ENCODE peak calls at places on chromosomes 2 and 18, in six cellular contexts. One of them, this sample, is unnamed.

GRCh38 chr2:121707344-121707919 is 29.2 kb downstream of the NIFK start:
- DNase-seq in fibroblast of lung: no peak
- DNase-seq in thoracic aorta: no peak
- DNase-seq in bronchial epithelial cell: no peak
- DNase-seq in ascending aorta: no peak
- DNase-seq in transverse colon: no peak
- DNase-seq in this sample: no peak

GRCh38 chr2:218879881-218880748 is 537 bp upstream of the WNT10A start:
- DNase-seq in bronchial epithelial cell: no peak
- DNase-seq in thoracic aorta: no peak
- DNase-seq in transverse colon: peak; percentile 78
- DNase-seq in fibroblast of lung: no peak
- DNase-seq in ascending aorta: no peak
- DNase-seq in this sample: no peak

GRCh38 chr2:72898263-72898906 is 11.2 kb downstream of the SPR start:
- DNase-seq in fibroblast of lung: no peak
- DNase-seq in transverse colon: no peak
- DNase-seq in ascending aorta: no peak
- DNase-seq in thoracic aorta: no peak
- DNase-seq in bronchial epithelial cell: no peak
- DNase-seq in this sample: no peak

GRCh38 chr2:111716901-111717635 is 166.9 kb downstream of the ANAPC1 start:
- DNase-seq in ascending aorta: peak; percentile 49
- DNase-seq in thoracic aorta: no peak
- DNase-seq in transverse colon: no peak
- DNase-seq in fibroblast of lung: no peak
- DNase-seq in bronchial epithelial cell: no peak
- DNase-seq in this sample: no peak

GRCh38 chr18:79791141-79791972 is 6.4 kb upstream of the KCNG2 start:
- DNase-seq in transverse colon: peak; percentile 24
- DNase-seq in fibroblast of lung: peak; percentile 98
- DNase-seq in ascending aorta: peak; percentile 73
- DNase-seq in bronchial epithelial cell: peak; percentile 91
- DNase-seq in thoracic aorta: no peak
- DNase-seq in this sample: peak; percentile 95

GRCh38 chr18:23107718-23108117 is 27.6 kb upstream of the CABLES1 start:
- DNase-seq in transverse colon: no peak
- DNase-seq in bronchial epithelial cell: no peak
- DNase-seq in fibroblast of lung: no peak
- DNase-seq in thoracic aorta: no peak
- DNase-seq in ascending aorta: no peak
- DNase-seq in this sample: no peak

GRCh38 chr2:186874713-186875112 is 25.7 kb upstream of the ZSWIM2 start:
- DNase-seq in fibroblast of lung: no peak
- DNase-seq in bronchial epithelial cell: no peak
- DNase-seq in ascending aorta: no peak
- DNase-seq in transverse colon: no peak
- DNase-seq in thoracic aorta: no peak
- DNase-seq in this sample: no peak

GRCh38 chr2:66697346-66697745 is 262.4 kb downstream of the MEIS1 start:
- DNase-seq in fibroblast of lung: peak; percentile 42
- DNase-seq in transverse colon: no peak
- DNase-seq in thoracic aorta: no peak
- DNase-seq in ascending aorta: no peak
- DNase-seq in bronchial epithelial cell: no peak
- DNase-seq in this sample: no peak

GRCh38 chr2:238669046-238669445 is 178.8 kb upstream of the TWIST2 start:
- DNase-seq in bronchial epithelial cell: no peak
- DNase-seq in transverse colon: no peak
- DNase-seq in fibroblast of lung: no peak
- DNase-seq in thoracic aorta: no peak
- DNase-seq in ascending aorta: no peak
- DNase-seq in this sample: no peak

GRCh38 chr18:13437801-13438506 is 219.4 kb downstream of the LDLRAD4 start:
- DNase-seq in transverse colon: peak; percentile 40
- DNase-seq in ascending aorta: no peak
- DNase-seq in thoracic aorta: no peak
- DNase-seq in fibroblast of lung: no peak
- DNase-seq in bronchial epithelial cell: no peak
- DNase-seq in this sample: no peak

GRCh38 chr2:223416826-223417610 is 185.1 kb downstream of the SCG2 start:
- DNase-seq in fibroblast of lung: no peak
- DNase-seq in transverse colon: no peak
- DNase-seq in ascending aorta: no peak
- DNase-seq in bronchial epithelial cell: no peak
- DNase-seq in thoracic aorta: no peak
- DNase-seq in this sample: no peak

GRCh38 chr2:136086253-136087016 is 31.5 kb downstream of the CXCR4 start:
- DNase-seq in ascending aorta: no peak
- DNase-seq in bronchial epithelial cell: no peak
- DNase-seq in fibroblast of lung: no peak
- DNase-seq in thoracic aorta: no peak
- DNase-seq in transverse colon: no peak
- DNase-seq in this sample: no peak

GRCh38 chr2:209713219-209713618 is 58.4 kb upstream of the UNC80 start:
- DNase-seq in fibroblast of lung: no peak
- DNase-seq in bronchial epithelial cell: no peak
- DNase-seq in transverse colon: no peak
- DNase-seq in thoracic aorta: no peak
- DNase-seq in ascending aorta: no peak
- DNase-seq in this sample: no peak

GRCh38 chr2:144683063-144683740 is 163.3 kb upstream of the ZEB2 start:
- DNase-seq in ascending aorta: no peak
- DNase-seq in transverse colon: no peak
- DNase-seq in thoracic aorta: no peak
- DNase-seq in fibroblast of lung: peak; percentile 28
- DNase-seq in bronchial epithelial cell: no peak
- DNase-seq in this sample: no peak

GRCh38 chr2:234981197-234982095 is 29.6 kb downstream of the SH3BP4 start:
- DNase-seq in fibroblast of lung: peak; percentile 94
- DNase-seq in bronchial epithelial cell: peak; percentile 88
- DNase-seq in ascending aorta: peak; percentile 94
- DNase-seq in thoracic aorta: peak; percentile 75
- DNase-seq in transverse colon: peak; percentile 47
- DNase-seq in this sample: peak; percentile 97

GRCh38 chr2:109126501-109126860 is 2.5 kb upstream of the SH3RF3 start:
- DNase-seq in transverse colon: no peak
- DNase-seq in ascending aorta: no peak
- DNase-seq in thoracic aorta: no peak
- DNase-seq in fibroblast of lung: peak; percentile 89
- DNase-seq in bronchial epithelial cell: peak; percentile 61
- DNase-seq in this sample: peak; percentile 68

GRCh38 chr2:185306119-185306518 is 432.5 kb upstream of the FSIP2 start:
- DNase-seq in thoracic aorta: no peak
- DNase-seq in bronchial epithelial cell: no peak
- DNase-seq in ascending aorta: no peak
- DNase-seq in transverse colon: no peak
- DNase-seq in fibroblast of lung: no peak
- DNase-seq in this sample: no peak
- H3K4me3 ChIP-seq in thoracic aorta: no peak overlapping the region
- H3K4me3 ChIP-seq in bronchial epithelial cell: no peak overlapping the region
- H3K4me3 ChIP-seq in ascending aorta: no peak overlapping the region
- H3K4me3 ChIP-seq in transverse colon: no peak overlapping the region
- H3K4me3 ChIP-seq in fibroblast of lung: no peak overlapping the region
- H3K4me3 ChIP-seq in this sample: no peak overlapping the region

DNA sequence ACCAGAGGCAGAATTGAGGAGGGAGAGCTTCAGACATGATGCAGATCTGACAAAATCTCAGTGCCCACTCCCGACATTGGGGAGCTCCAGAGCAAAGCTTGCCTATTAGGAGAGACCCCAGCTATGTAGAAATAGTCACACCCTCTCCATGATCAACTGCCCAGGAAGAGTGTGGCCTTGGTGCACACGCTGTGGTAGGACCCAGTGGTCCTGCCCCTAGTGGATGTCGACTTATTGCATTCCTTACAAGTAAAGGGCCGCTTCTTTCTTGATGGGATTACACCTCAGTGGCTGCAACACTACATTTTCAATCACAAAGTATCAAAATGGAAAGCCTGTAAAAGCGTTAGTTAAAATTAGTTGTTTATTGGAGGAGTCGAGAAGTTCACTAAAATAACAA is 64.2 kb downstream of the VRK2 start:
- DNase-seq in thoracic aorta: no peak
- DNase-seq in ascending aorta: no peak
- DNase-seq in transverse colon: no peak
- DNase-seq in fibroblast of lung: no peak
- DNase-seq in bronchial epithelial cell: no peak
- DNase-seq in this sample: no peak
- TF ChIP-seq CTCF in thoracic aorta: no peak
- TF ChIP-seq CTCF in ascending aorta: no peak
- TF ChIP-seq CTCF in transverse colon: no peak
- TF ChIP-seq CTCF in fibroblast of lung: no peak
- TF ChIP-seq CTCF in bronchial epithelial cell: no peak
- TF ChIP-seq CTCF in this sample: no peak

DNA sequence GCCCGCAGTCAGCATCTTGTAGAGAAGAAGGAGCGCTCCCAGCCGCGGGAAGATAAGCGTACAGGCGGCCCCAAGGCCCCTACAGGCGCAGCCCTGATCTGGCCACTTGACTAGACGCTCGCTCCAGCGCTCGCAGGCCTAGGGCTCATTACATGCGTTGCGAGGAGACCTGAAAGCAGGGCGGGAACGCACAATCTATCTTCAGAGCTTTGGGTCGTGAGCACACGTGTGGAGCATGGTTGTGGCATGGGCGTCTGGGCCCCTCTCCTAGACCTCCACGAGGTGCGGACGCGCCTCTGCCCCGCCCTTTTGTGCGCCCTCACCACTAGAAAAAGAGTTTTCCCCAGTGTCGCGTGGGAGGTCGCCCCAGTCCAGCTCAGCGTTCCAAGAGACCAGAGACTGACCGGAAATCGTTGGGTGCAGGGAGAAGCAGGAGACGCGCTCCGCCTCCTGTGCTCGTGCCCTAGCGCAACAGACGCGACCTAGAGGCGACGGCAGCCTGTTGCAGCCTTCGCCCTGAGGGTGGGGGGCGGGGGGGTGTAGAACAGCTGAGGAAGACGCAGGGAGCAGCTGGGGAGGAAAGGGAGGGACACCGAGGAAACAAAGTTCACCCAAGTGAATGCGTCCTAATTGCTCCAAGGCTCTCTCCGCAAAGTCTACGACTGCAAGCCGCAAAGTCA is 12.6 kb downstream of the NR4A2 start:
- DNase-seq in thoracic aorta: no peak
- DNase-seq in transverse colon: peak; percentile 31
- DNase-seq in ascending aorta: peak; percentile 84
- DNase-seq in bronchial epithelial cell: no peak
- DNase-seq in fibroblast of lung: no peak
- DNase-seq in this sample: no peak
- H3K27me3 ChIP-seq in thoracic aorta: no peaks in the 10 kb centered on the region
- H3K27me3 ChIP-seq in transverse colon: peaks cover 55% of the 10 kb centered on the region
- H3K27me3 ChIP-seq in ascending aorta: no peaks in the 10 kb centered on the region
- H3K27me3 ChIP-seq in bronchial epithelial cell: peaks cover 2% of the 10 kb centered on the region
- H3K27me3 ChIP-seq in fibroblast of lung: peaks cover 2% of the 10 kb centered on the region
- H3K27me3 ChIP-seq in this sample: peaks cover 27% of the 10 kb centered on the region

DNA sequence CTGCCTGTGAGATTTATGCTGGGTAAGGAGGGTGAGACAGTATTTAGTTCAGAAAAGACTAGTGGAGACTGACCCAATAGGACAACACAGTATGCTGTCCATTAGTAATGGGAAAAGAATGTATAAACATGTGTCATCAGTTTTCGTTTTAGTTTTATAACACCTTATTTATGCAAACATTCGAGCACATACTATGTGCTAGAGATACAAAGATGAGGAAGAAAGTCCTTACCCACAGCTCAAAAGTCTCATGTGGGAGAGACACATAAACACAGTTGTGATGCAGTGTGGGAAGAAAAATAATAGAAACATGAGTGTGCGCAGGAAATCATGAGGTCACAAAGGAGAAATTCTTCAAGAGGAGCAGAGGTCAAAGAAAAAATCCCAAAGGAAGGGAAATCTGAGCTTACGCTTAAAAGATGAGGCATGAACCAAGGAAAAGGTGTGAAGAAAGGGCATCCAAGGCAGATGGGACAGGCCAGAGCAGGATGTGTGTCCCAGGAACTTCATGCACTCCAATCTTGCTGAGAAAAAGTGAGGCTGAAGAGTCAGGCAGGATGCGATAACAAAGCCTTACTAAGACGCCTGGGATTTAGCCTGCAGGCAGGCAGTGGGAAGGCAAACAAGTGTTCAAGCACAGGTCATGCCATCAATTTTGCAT is 8.1 kb downstream of the METTL21A start:
- DNase-seq in transverse colon: no peak
- DNase-seq in ascending aorta: no peak
- DNase-seq in fibroblast of lung: peak; percentile 97
- DNase-seq in thoracic aorta: no peak
- DNase-seq in bronchial epithelial cell: peak; percentile 77
- DNase-seq in this sample: peak; percentile 96
- H3K4me3 ChIP-seq in transverse colon: no peak overlapping the region
- H3K4me3 ChIP-seq in ascending aorta: no peak overlapping the region
- H3K4me3 ChIP-seq in fibroblast of lung: no peak overlapping the region
- H3K4me3 ChIP-seq in thoracic aorta: no peak overlapping the region
- H3K4me3 ChIP-seq in bronchial epithelial cell: no peak overlapping the region
- H3K4me3 ChIP-seq in this sample: peak overlapping the region; percentile 27